ENCODE peak calls at places on chromosomes 13 and 19, in five cellular contexts. F, D, G, Y and B are unnamed samples. For H3K9me3 and H3K4me1, the result is how much of the 10 kb centered on the place peaks cover.

GRCh38 chr19:41821003-41821735 is 23.3 kb downstream of the LYPD4 start:
- DNase-seq in G (no peak), Y (no peak), D (peak), F (peak), B (no peak)

GRCh38 chr19:20662421-20663105 is 1.2 kb upstream of the ZNF626 start:
- DNase-seq in D (no peak), G (no peak), F (no peak), Y (no peak), B (no peak)

GRCh38 chr13:27744861-27745260 is 47.4 kb upstream of the GSX1 start:
- DNase-seq in G (no peak), F (no peak), D (no peak), Y (no peak), B (no peak)

GRCh38 chr13:24083722-24084421 is 76.6 kb upstream of the SPATA13 start:
- DNase-seq in F (no peak), Y (no peak), G (no peak), D (no peak), B (no peak)

GRCh38 chr19:14540741-14541525 is 11.5 kb downstream of the TECR start:
- DNase-seq in F (no peak), G (no peak), Y (no peak), D (no peak), B (no peak)

GRCh38 chr13:44989941-44990340 is 603 bp downstream of the GPALPP1 start:
- DNase-seq in F (no peak), D (no peak), Y (no peak), G (no peak), B (no peak)

GRCh38 chr19:29967623-29968022 is 25.6 kb downstream of the URI1 start:
- DNase-seq in Y (no peak), D (no peak), F (no peak), G (no peak), B (no peak)

GRCh38 chr19:5917431-5918107 is 3.5 kb downstream of the CAPS start:
- DNase-seq in D (no peak), G (no peak), Y (no peak), F (no peak), B (no peak)

GRCh38 chr19:13881231-13881691 is 4.3 kb downstream of the NANOS3 start:
- DNase-seq in G (no peak), F (no peak), Y (no peak), D (no peak), B (no peak)

GRCh38 chr19:7716762-7717161 is 14.8 kb upstream of the FCER2 start:
- DNase-seq in F (no peak), Y (no peak), D (no peak), G (no peak), B (no peak)

GRCh38 chr13:32056316-32056715 is 24.7 kb downstream of the FRY start:
- DNase-seq in D (peak), F (no peak), G (no peak), Y (no peak), B (no peak)

GRCh38 chr13:46062190-46062589 is 9.6 kb upstream of the ZC3H13 start:
- DNase-seq in F (no peak), G (no peak), D (no peak), Y (no peak), B (no peak)

GRCh38 chr13:57857945-57858344 is 226.4 kb downstream of the PCDH17 start:
- DNase-seq in D (no peak), G (no peak), F (no peak), Y (no peak), B (no peak)

GRCh38 chr19:36547001-36547732 is 19.1 kb upstream of the ZNF260 start:
- DNase-seq in F (no peak), D (no peak), G (no peak), Y (no peak), B (no peak)
- H3K9me3 ChIP-seq in F (under half), D (half or more), G (half or more), Y (half or more), B (half or more)

GRCh38 chr13:33262069-33262487 is 23.5 kb downstream of the STARD13 start:
- DNase-seq in D (peak), F (no peak), Y (no peak), G (peak), B (peak)
- H3K4me1 ChIP-seq in D (half or more), F (half or more), Y (under half), G (under half), B (half or more)

GRCh38 chr13:41691276-41691675 is 233.9 kb downstream of the RGCC start:
- DNase-seq in Y (no peak), D (no peak), F (no peak), G (no peak), B (no peak)
- H3K9me3 ChIP-seq in Y (under half), D (under half), F (under half), G (under half), B (under half)

DNA sequence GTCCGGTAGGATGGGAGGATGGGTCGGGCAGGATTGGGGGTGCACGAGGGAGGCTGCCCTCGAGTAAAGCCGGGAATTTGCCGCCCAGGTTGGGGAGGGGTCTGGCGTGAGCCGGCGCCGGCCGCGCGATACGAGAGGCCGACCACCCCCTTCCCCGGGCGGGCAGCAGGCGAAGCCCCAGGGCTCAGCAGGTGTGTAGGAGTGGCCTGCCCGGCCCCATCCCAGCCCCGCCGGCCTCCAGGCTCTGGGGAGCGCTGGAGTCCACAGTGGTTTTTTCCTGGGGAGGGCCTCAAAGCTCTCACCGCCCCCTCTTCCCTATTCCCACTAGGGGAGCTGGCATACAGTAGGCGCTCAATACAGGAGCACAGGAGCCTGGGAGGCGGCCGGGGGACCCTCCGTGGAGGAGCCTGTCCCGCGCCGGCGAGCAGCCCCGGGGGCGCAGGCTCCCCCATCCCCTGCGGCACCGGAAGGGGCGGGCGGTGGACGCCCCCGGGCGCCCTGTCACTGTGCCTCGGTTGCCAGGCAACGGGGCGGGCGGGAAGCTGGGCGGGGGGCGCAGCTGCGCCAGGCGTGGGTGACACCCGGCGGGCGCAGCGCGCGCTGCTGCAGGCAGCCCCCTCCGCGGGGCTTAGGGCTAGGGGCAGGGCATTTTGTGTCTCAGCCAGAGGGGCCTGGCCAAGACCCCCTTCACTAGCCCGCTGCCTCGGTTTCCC is 3.5 kb upstream of the REXO1 start:
- DNase-seq in F (no peak), Y (no peak), D (no peak), G (peak), B (no peak)
- H3K4me1 ChIP-seq in F (under half), Y (half or more), D (half or more), G (half or more), B (under half)

DNA sequence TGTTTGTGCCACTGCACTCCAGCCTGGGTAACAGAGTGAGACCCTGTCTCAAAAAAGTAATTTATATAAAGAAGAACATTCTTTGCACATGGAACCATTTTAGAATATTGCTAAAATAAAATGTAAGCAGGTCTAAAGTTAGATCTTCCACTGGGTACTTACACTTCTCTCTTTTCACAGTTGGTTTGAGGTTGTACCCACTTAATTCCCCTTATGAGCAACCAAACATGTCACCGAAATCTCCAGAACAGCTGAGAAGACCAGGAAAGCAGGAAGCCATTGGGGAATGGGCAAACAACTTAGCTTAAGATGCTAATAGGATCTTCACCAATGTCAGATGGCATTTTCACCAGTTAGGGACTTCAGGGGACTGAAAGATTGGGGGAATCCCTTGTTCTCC is 18.8 kb downstream of the NLRP4 start:
- DNase-seq in G (no peak), Y (no peak), D (no peak), F (no peak), B (no peak)
- H3K9me3 ChIP-seq in G (under half), Y (under half), D (under half), F (under half), B (under half)

DNA sequence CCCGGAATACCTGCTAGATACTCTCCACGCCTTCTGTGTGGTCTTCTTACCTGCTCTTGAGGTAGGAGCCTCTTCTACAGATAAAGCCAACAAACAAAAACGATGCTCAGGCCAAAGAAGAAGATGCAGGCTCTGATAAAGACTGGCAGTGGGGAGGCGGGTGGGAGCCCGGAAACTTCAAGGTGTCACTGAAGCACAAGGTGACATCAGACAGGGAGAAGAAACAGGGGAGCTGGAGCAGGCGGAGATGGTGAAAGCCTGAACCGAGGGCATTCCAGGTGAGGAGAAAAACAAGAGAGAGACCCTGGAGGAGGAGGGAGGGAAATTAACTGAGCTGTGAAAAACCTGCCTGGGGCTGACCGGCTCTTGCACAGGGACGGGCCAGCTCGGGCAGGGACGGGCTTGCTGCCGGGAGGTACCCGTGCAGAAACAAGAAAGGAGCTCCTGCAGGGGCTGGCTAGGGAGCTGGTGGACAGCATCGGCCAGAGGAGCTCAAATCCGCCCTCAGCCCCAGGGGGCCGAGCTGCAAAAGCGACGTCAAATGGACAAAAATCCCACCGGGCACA is 19.0 kb downstream of the GNG7 start:
- DNase-seq in G (no peak), D (no peak), F (no peak), Y (no peak), B (no peak)
- H3K4me1 ChIP-seq in G (under half), D (under half), F (under half), Y (under half), B (under half)

GRCh38 chr19:58059003-58059671 is at the start of gene ZNF135:
- DNase-seq in D (peak), Y (peak), G (peak), F (peak), B (peak)

GRCh38 chr19:58067240-58067912 is 8.3 kb downstream of the ZNF135 start:
- DNase-seq in Y (no peak), F (no peak), G (no peak), D (no peak), B (no peak)

GRCh38 chr19:58059681-58060080 is 599 bp downstream of the ZNF135 start:
- DNase-seq in Y (no peak), F (no peak), G (no peak), D (no peak), B (peak)

GRCh38 chr19:58060231-58060630 is 1.1 kb downstream of the ZNF135 start:
- DNase-seq in D (no peak), G (no peak), Y (no peak), F (no peak), B (no peak)

DNA sequence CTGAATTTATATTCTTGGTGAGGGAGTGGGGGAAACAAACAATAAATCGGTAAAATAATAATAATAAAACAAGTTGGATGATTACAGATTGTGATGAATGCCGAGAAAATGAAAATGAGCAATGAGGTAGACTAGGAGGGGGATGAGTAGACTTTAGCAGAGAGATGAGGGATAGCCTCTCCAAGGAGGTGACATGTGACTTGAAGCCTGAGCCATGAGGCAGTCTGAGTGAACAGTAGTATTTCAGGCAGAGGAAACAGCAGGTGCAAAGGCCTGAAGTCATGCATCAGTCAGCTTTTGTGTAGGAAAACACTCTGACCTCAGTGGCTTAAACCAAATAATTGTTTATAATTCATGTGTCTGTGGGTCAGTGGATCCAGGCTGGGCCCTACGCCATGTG is 4.6 kb downstream of the ZNF135 start:
- DNase-seq in F (no peak), Y (no peak), D (no peak), G (no peak), B (no peak)
- H3K9me3 ChIP-seq in F (under half), Y (half or more), D (half or more), G (half or more), B (half or more)

GRCh38 chr19:47507031-47507430 is 7.8 kb downstream of the NAPA start:
- DNase-seq in Y (no peak), G (no peak), F (peak), D (no peak), B (peak)
- H3K4me1 ChIP-seq in Y (half or more), G (under half), F (half or more), D (under half), B (half or more)

GRCh38 chr13:102233566-102234208 is 168.2 kb downstream of the FGF14 start:
- DNase-seq in Y (no peak), D (no peak), G (no peak), F (no peak), B (no peak)
- H3K9me3 ChIP-seq in Y (under half), D (under half), G (under half), F (under half), B (under half)